ENCODE peak calls at places on chromosome 14, in ten cellular contexts. F is AML-193, Y is Karpas-422, P is memory B cell, T is ELR, S is dorsolateral prefrontal cortex, N is GM13977, O is Right ventricle myocardium inferior, W is Kasumi-1, C is naive B cell. B is an unnamed sample.

GRCh38 chr14:100841445-100842403 is 15.8 kb downstream of the MEG3 start:
- DNase-seq in F (no peak), Y (no peak), P (no peak), T (no peak), S (no peak), N (no peak), O (peak), W (no peak), C (no peak), B (no peak)

GRCh38 chr14:55386037-55386798 is 25.4 kb downstream of the ATG14 start:
- DNase-seq in F (no peak), Y (no peak), P (no peak), T (no peak), S (no peak), N (no peak), O (no peak), W (no peak), C (no peak), B (no peak)

GRCh38 chr14:64708148-64709004 is 4.2 kb downstream of the PLEKHG3 start:
- DNase-seq in F (peak), Y (no peak), P (no peak), T (peak), S (no peak), N (no peak), O (peak), W (peak), C (peak), B (no peak)

GRCh38 chr14:29650554-29651269 is 276.9 kb downstream of the PRKD1 start:
- DNase-seq in F (no peak), Y (no peak), P (no peak), T (no peak), S (no peak), N (no peak), O (no peak), W (no peak), C (no peak), B (no peak)

GRCh38 chr14:84927096-84927910 is 602.6 kb upstream of the FLRT2 start:
- DNase-seq in F (no peak), Y (no peak), P (no peak), T (no peak), S (no peak), N (no peak), O (no peak), W (no peak), C (no peak), B (no peak)

GRCh38 chr14:63647696-63648410 is 6.2 kb upstream of the WDR89 start:
- DNase-seq in F (no peak), Y (peak), P (no peak), T (no peak), S (no peak), N (no peak), O (no peak), W (no peak), C (no peak), B (no peak)

GRCh38 chr14:76953196-76953945 is 75.1 kb downstream of the IRF2BPL start:
- DNase-seq in F (no peak), Y (no peak), P (peak), T (peak), S (no peak), N (peak), O (peak), W (peak), C (peak), B (no peak)

GRCh38 chr14:100289916-100290606 is 16.2 kb downstream of the SLC25A29 start:
- DNase-seq in F (no peak), Y (peak), P (no peak), T (no peak), S (no peak), N (peak), O (no peak), W (no peak), C (no peak), B (no peak)

GRCh38 chr14:91898256-91898843 is 31.0 kb upstream of the TC2N start:
- DNase-seq in F (no peak), Y (no peak), P (no peak), T (no peak), S (no peak), N (no peak), O (no peak), W (no peak), C (no peak), B (no peak)

GRCh38 chr14:54344445-54344844 is 52.4 kb upstream of the CDKN3 start:
- DNase-seq in F (no peak), Y (peak), P (no peak), T (no peak), S (no peak), N (peak), O (no peak), W (peak), C (no peak), B (no peak)

GRCh38 chr14:51398898-51399297 is 158.9 kb downstream of the TMX1 start:
- DNase-seq in F (no peak), Y (no peak), P (no peak), T (peak), S (no peak), N (no peak), O (no peak), W (no peak), C (no peak), B (no peak)

GRCh38 chr14:71365305-71365865 is 458.1 kb downstream of the PCNX1 start:
- DNase-seq in F (no peak), Y (no peak), P (no peak), T (peak), S (no peak), N (no peak), O (no peak), W (no peak), C (no peak), B (no peak)

GRCh38 chr14:91350813-91351507 is 66.7 kb downstream of the CCDC88C start:
- DNase-seq in F (no peak), Y (peak), P (no peak), T (no peak), S (no peak), N (peak), O (no peak), W (no peak), C (peak), B (no peak)

GRCh38 chr14:99155173-99155777 is 116.7 kb downstream of the BCL11B start:
- DNase-seq in F (peak), Y (no peak), P (no peak), T (no peak), S (no peak), N (no peak), O (no peak), W (no peak), C (no peak), B (no peak)

GRCh38 chr14:88613552-88614010 is 50.7 kb downstream of the ZC3H14 start:
- DNase-seq in F (peak), Y (no peak), P (no peak), T (peak), S (no peak), N (peak), O (no peak), W (peak), C (peak), B (no peak)

GRCh38 chr14:68386950-68387779 is 405.7 kb downstream of the ZFP36L1 start:
- DNase-seq in F (peak), Y (no peak), P (no peak), T (no peak), S (no peak), N (no peak), O (no peak), W (no peak), C (no peak), B (no peak)

GRCh38 chr14:96663491-96664067 is 133.6 kb upstream of the VRK1 start:
- DNase-seq in F (no peak), Y (no peak), P (no peak), T (no peak), S (no peak), N (no peak), O (no peak), W (no peak), C (no peak), B (no peak)

GRCh38 chr14:71439247-71439646 is 493.0 kb upstream of the RGS6 start:
- DNase-seq in F (no peak), Y (no peak), P (no peak), T (no peak), S (no peak), N (no peak), O (no peak), W (no peak), C (no peak), B (no peak)

GRCh38 chr14:91116913-91117588 is 3.2 kb downstream of the DGLUCY start:
- DNase-seq in F (no peak), Y (no peak), P (no peak), T (no peak), S (no peak), N (no peak), O (no peak), W (no peak), C (no peak), B (no peak)

GRCh38 chr14:30291216-30291615 is 267.7 kb upstream of the G2E3 start:
- DNase-seq in F (no peak), Y (no peak), P (no peak), T (peak), S (no peak), N (no peak), O (no peak), W (no peak), C (no peak), B (no peak)

GRCh38 chr14:95023115-95023514 is 134.2 kb downstream of the DICER1 start:
- DNase-seq in F (no peak), Y (no peak), P (no peak), T (no peak), S (no peak), N (no peak), O (no peak), W (no peak), C (no peak), B (no peak)

GRCh38 chr14:66745078-66745477 is 237.1 kb downstream of the GPHN start:
- DNase-seq in F (no peak), Y (no peak), P (no peak), T (no peak), S (no peak), N (no peak), O (no peak), W (no peak), C (no peak), B (no peak)

GRCh38 chr14:54085137-54085810 is 128.6 kb upstream of the BMP4 start:
- DNase-seq in F (no peak), Y (no peak), P (no peak), T (no peak), S (no peak), N (no peak), O (no peak), W (no peak), C (no peak), B (no peak)